ENCODE peak calls at places on chromosomes 12 and 14, in six cellular contexts. E is WERI-Rb-1; D is non-pigmented ciliary epithelial cell; Z is mesothelial cell of epicardium; N is AG09319; F is activated T-helper 1 cell treated with anti-CD3 and anti-CD28 coated beads, Interleukin-2, amount 50 U/mL, for 16 hours. H is an unnamed sample.

GRCh38 chr12:131097247-131098177 is 143.8 kb downstream of the ADGRD1 start:
- DNase-seq in E (peak), D (no peak), Z (no peak), N (no peak), F (no peak), H (peak)

GRCh38 chr14:21923820-21924219 is 250.2 kb upstream of the OR4E1 start:
- DNase-seq in E (no peak), D (no peak), Z (no peak), N (no peak), F (peak), H (no peak)

GRCh38 chr12:88413561-88414095 is 166.6 kb downstream of the KITLG start:
- DNase-seq in E (no peak), D (no peak), Z (no peak), N (no peak), F (no peak), H (no peak)

GRCh38 chr12:28191018-28191595 is 851 bp downstream of the CCDC91 start:
- DNase-seq in E (no peak), D (no peak), Z (peak), N (peak), F (peak), H (no peak)

GRCh38 chr14:79971330-79971729 is 240.0 kb downstream of the DIO2 start:
- DNase-seq in E (no peak), D (no peak), Z (no peak), N (no peak), F (no peak), H (no peak)

GRCh38 chr12:6981152-6982052 is 10.7 kb downstream of the EMG1 start:
- DNase-seq in E (no peak), D (no peak), Z (no peak), N (no peak), F (no peak), H (no peak)

GRCh38 chr14:59306775-59307174 is 118.3 kb downstream of the DAAM1 start:
- DNase-seq in E (no peak), D (peak), Z (no peak), N (no peak), F (no peak), H (no peak)

GRCh38 chr14:90381011-90381790 is 15.6 kb upstream of the CALM1 start:
- DNase-seq in E (peak), D (no peak), Z (no peak), N (no peak), F (no peak), H (no peak)

GRCh38 chr14:105492051-105492965 is 1.3 kb downstream of the TEDC1 start:
- DNase-seq in E (no peak), D (no peak), Z (no peak), N (no peak), F (no peak), H (no peak)